ENCODE peak calls at places on chromosomes 4 and X, in five cellular contexts. T, X, S, P and N are unnamed samples.

GRCh38 chrX:11351375-11352295 is 58.4 kb downstream of the AMELX start:
- DNase-seq in T (no peak), S (no peak), P (peak), X (no peak), N (peak)

GRCh38 chr4:77072195-77072753 is 3.5 kb downstream of the CCNI start:
- DNase-seq in T (no peak), P (no peak), X (no peak), S (no peak), N (no peak)

GRCh38 chr4:109495514-109495913 is 61.9 kb downstream of the SEC24B start:
- DNase-seq in T (no peak), P (no peak), X (no peak), S (no peak), N (no peak)

GRCh38 chrX:45852884-45853283 is 652.2 kb upstream of the DIPK2B start:
- DNase-seq in S (no peak), P (no peak), T (no peak), X (no peak), N (no peak)

GRCh38 chr4:94413085-94413685 is 38.6 kb upstream of the PDLIM5 start:
- DNase-seq in S (no peak), T (no peak), P (no peak), X (no peak), N (no peak)

GRCh38 chrX:53321216-53321942 is 40.0 kb upstream of the IQSEC2 start:
- DNase-seq in S (no peak), T (peak), X (peak), P (no peak), N (no peak)

GRCh38 chrX:68332156-68332823 is 101.0 kb downstream of the OPHN1 start:
- DNase-seq in T (peak), P (no peak), X (no peak), S (no peak), N (no peak)

GRCh38 chrX:151725338-151725614 is 9.3 kb upstream of the CNGA2 start:
- DNase-seq in T (no peak), X (no peak), S (no peak), P (no peak), N (no peak)

GRCh38 chr4:145019346-145019745 is 78.7 kb downstream of the ANAPC10 start:
- DNase-seq in S (no peak), X (no peak), P (no peak), T (no peak), N (no peak)

GRCh38 chr4:157727163-157727562 is 445.7 kb downstream of the GASK1B start:
- DNase-seq in P (no peak), S (no peak), X (no peak), T (no peak), N (no peak)

GRCh38 chrX:117854806-117855205 is 261.8 kb downstream of the KLHL13 start:
- DNase-seq in X (no peak), P (no peak), S (peak), T (no peak), N (no peak)

GRCh38 chr4:77501240-77501639 is 104.4 kb upstream of the CXCL13 start:
- DNase-seq in T (no peak), S (no peak), X (no peak), P (no peak), N (no peak)

GRCh38 chrX:107293056-107293455 is 86.6 kb downstream of the DNAAF6 start:
- DNase-seq in S (no peak), P (no peak), X (no peak), T (no peak), N (no peak)

GRCh38 chrX:46381630-46382029 is 163.6 kb downstream of the ZNF674 start:
- DNase-seq in S (no peak), T (peak), P (no peak), X (peak), N (no peak)

GRCh38 chrX:26783512-26784225 is 567.7 kb downstream of the MAGEB5 start:
- DNase-seq in X (peak), S (no peak), P (no peak), T (peak), N (no peak)

GRCh38 chr4:36273276-36273675 is 8.1 kb upstream of the DTHD1 start:
- DNase-seq in P (no peak), S (no peak), T (no peak), X (no peak), N (no peak)

GRCh38 chrX:68847172-68847571 is 18.4 kb downstream of the EFNB1 start:
- DNase-seq in T (no peak), S (no peak), X (no peak), P (no peak), N (no peak)

GRCh38 chrX:13418126-13419091 is 98.6 kb upstream of the ATXN3L start:
- DNase-seq in P (no peak), X (peak), S (peak), T (no peak), N (no peak)

GRCh38 chr4:84319124-84319523 is 180.0 kb downstream of the NKX6-1 start:
- DNase-seq in P (peak), T (no peak), X (no peak), S (no peak), N (no peak)

GRCh38 chr4:152690706-152691651 is 11.2 kb upstream of the TMEM154 start:
- DNase-seq in X (no peak), P (no peak), T (no peak), S (no peak), N (no peak)

GRCh38 chr4:143531368-143531767 is 17.9 kb downstream of the SMARCA5 start:
- DNase-seq in S (no peak), P (no peak), T (no peak), X (peak), N (no peak)

GRCh38 chr4:13445841-13446790 is 38.0 kb downstream of the RAB28 start:
- DNase-seq in S (no peak), X (no peak), P (no peak), T (peak), N (no peak)

GRCh38 chr4:127889903-127890302 is 9.2 kb downstream of the PLK4 start:
- DNase-seq in P (no peak), T (no peak), S (no peak), X (no peak), N (no peak)

GRCh38 chr4:152240232-152240631 is 295.7 kb downstream of the FBXW7 start:
- DNase-seq in S (no peak), X (no peak), T (no peak), P (no peak), N (no peak)

GRCh38 chr4:73599182-73599581 is 21.1 kb downstream of the RASSF6 start:
- DNase-seq in T (peak), X (peak), P (no peak), S (peak), N (no peak)

GRCh38 chr4:91827914-91828313 is 475.9 kb upstream of the GRID2 start:
- DNase-seq in X (no peak), T (no peak), P (no peak), S (no peak), N (no peak)

GRCh38 chrX:97751735-97752134 is 868.0 kb downstream of the RPA4 start:
- DNase-seq in T (no peak), S (no peak), X (no peak), P (no peak), N (no peak)

GRCh38 chr4:142077048-142077447 is 440.7 kb downstream of the IL15 start:
- DNase-seq in T (no peak), S (no peak), P (no peak), X (no peak), N (no peak)

GRCh38 chr4:8323947-8324555 is 54.5 kb downstream of the HTRA3 start:
- DNase-seq in T (peak), X (no peak), S (no peak), P (peak), N (no peak)

GRCh38 chr4:185735887-185736286 is 76.1 kb downstream of the SORBS2 start:
- DNase-seq in T (no peak), P (no peak), X (no peak), S (no peak), N (peak)

GRCh38 chr4:167021545-167022155 is 212.6 kb downstream of the SPOCK3 start:
- DNase-seq in X (peak), S (peak), P (peak), T (peak), N (no peak)

GRCh38 chrX:135308345-135308855 is 880 bp upstream of the ETDC start:
- DNase-seq in S (no peak), P (no peak), X (no peak), T (no peak), N (no peak)

GRCh38 chr4:76585897-76586360 is 150.9 kb downstream of the SHROOM3 start:
- DNase-seq in T (peak), P (no peak), X (peak), S (no peak), N (no peak)

GRCh38 chr4:1472148-1472797 is 66.0 kb upstream of the NKX1-1 start:
- DNase-seq in X (no peak), T (peak), S (no peak), P (peak), N (no peak)

GRCh38 chrX:12978205-12979010 is 3.5 kb downstream of the TMSB4X start:
- DNase-seq in T (peak), P (peak), X (peak), S (no peak), N (no peak)

GRCh38 chr4:184548651-184549341 is 74.4 kb upstream of the IRF2 start:
- DNase-seq in T (peak), X (peak), S (no peak), P (no peak), N (no peak)

GRCh38 chr4:99506781-99507180 is 4.0 kb upstream of the C4orf17 start:
- DNase-seq in T (no peak), S (no peak), P (no peak), X (peak), N (no peak)

GRCh38 chr4:129362685-129363274 is 266.8 kb downstream of the C4orf33 start:
- DNase-seq in P (peak), S (no peak), T (peak), X (peak), N (no peak)